ENCODE peak calls at places on chromosomes 1 and 21, in seven cellular contexts. D is RWPE2, W is mammary epithelial cell, H is ovary, F is bronchial epithelial cell, N is OCI-LY7, V is AG09309. R is an unnamed sample.

GRCh38 chr21:30718239-30718909 is at the start of gene KRTAP21-3:
- DNase-seq in D (no peak), W (peak; percentile 92), H (no peak), F (peak; percentile 34), N (no peak), V (no peak), R (no peak)

GRCh38 chr1:22627331-22627730 is 9.1 kb upstream of the C1QA start:
- DNase-seq in D (no peak), W (no peak), H (no peak), F (no peak), N (no peak), V (no peak), R (no peak)

GRCh38 chr1:40059292-40059959 is 18.9 kb downstream of the CAP1 start:
- DNase-seq in D (no peak), W (peak; percentile 55), H (no peak), F (peak; percentile 86), N (peak; percentile 78), V (no peak), R (no peak)

GRCh38 chr1:12075195-12076114 is 12.4 kb downstream of the TNFRSF8 start:
- DNase-seq in D (no peak), W (peak; percentile 57), H (peak; percentile 90), F (no peak), N (no peak), V (peak; percentile 87), R (peak; percentile 87)

GRCh38 chr1:75472971-75473603 is 137.8 kb downstream of the SLC44A5 start:
- DNase-seq in D (no peak), W (no peak), H (no peak), F (no peak), N (no peak), V (no peak), R (no peak)

GRCh38 chr1:180636138-180636537 is 4.3 kb downstream of the XPR1 start:
- DNase-seq in D (no peak), W (peak; percentile 41), H (no peak), F (peak; percentile 76), N (no peak), V (no peak), R (no peak)

GRCh38 chr1:24996983-24997893 is 67.2 kb upstream of the RUNX3 start:
- DNase-seq in D (no peak), W (no peak), H (no peak), F (no peak), N (peak; percentile 84), V (no peak), R (no peak)

GRCh38 chr1:174160109-174160473 is 771 bp downstream of the RABGAP1L start:
- DNase-seq in D (no peak), W (peak; percentile 67), H (peak; percentile 56), F (peak; percentile 49), N (no peak), V (no peak), R (no peak)

GRCh38 chr1:13583592-13583963 is at the start of gene PDPN:
- DNase-seq in D (no peak), W (no peak), H (peak; percentile 90), F (peak; percentile 20), N (no peak), V (no peak), R (no peak)

GRCh38 chr1:63004868-63005267 is 220.9 kb downstream of the ATG4C start:
- DNase-seq in D (no peak), W (no peak), H (no peak), F (peak; percentile 8), N (no peak), V (no peak), R (no peak)

GRCh38 chr1:28259935-28260802 is 851 bp downstream of the SESN2 start:
- DNase-seq in D (peak; percentile 85), W (peak; percentile 87), H (peak; percentile 87), F (peak; percentile 79), N (no peak), V (peak; percentile 47), R (peak; percentile 71)

DNA sequence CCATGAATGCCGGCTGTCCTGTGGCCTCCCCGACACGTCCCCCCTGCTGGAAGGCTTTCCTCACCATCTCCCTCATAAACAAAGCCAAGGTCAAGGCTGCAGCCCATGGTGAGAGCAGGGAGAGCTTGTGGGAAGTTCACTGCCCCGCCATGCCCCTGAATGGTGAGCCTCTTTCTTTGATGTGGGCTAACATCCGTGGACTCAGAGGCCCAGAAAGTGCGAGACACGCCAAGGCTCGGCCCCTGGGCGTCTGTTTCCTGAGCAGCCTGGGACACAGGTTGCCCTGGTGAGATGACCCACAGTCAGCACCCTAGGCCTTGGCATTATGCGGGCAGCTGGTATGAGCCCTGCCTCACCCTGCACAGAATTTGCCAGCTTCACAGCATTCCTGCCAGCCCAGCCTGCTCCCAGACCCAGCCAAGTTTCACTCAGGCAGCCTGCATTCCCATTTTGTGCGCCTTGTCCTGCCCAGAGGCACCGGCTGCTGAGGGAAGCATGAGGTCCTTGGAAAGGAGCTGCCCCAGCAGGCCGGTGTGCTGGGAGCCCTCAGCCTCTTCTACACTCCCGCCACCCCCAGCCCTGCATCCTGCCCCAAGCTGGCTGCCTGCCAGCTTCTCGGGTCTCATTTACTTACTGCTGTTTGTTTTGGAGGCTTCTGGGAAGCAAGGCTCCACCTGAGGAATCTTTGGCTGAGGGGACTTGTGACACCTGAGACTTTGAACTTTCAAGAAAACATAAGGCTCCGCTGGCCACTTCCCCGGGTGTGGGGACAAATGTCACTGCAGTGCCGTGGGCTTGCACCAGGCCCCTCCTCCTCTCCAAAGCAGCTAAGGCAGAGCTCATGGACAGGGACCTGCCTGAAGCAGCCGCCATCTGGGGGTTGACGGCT is 31.9 kb downstream of the NEK2 start:
- DNase-seq in D (no peak), W (peak; percentile 62), H (peak; percentile 50), F (peak; percentile 48), N (peak; percentile 20), V (no peak), R (no peak)
- TF ChIP-seq CTCF in D (no peak), W (no peak), H (no peak), F (no peak), N (no peak), V (no peak), R (no peak)

GRCh38 chr1:6427445-6428390 is 3.1 kb downstream of the ESPN start:
- DNase-seq in D (no peak), W (no peak), H (no peak), F (no peak), N (no peak), V (no peak), R (no peak)
- H3K4me3 ChIP-seq in D (no peak overlapping the region), W (no peak overlapping the region), H (no peak overlapping the region), F (no peak overlapping the region), N (no peak overlapping the region), V (no peak overlapping the region), R (no peak overlapping the region)

DNA sequence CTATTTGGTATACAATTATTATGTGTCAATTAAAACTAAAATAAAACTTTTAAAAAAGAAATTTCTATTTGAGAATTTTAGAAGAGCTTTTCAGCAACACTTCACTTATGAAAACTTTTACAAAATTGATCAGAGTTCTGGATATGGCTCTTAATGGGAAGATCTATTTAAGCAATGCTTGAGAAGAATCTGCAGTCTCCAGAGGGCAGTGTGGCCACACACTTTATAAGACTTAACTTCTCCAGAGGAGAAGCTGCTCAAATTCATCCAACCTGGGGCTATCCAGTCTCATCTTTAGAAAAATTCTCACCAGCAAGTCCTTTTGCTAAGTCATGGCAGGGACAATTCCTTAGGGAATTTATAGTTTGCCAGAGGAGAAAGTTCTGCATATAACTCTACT is 25.2 kb upstream of the AGO1 start:
- DNase-seq in D (no peak), W (no peak), H (no peak), F (peak; percentile 12), N (peak; percentile 30), V (no peak), R (no peak)
- TF ChIP-seq CTCF in D (peak; percentile 26), W (no peak), H (no peak), F (peak; percentile 24), N (peak; percentile 72), V (peak; percentile 26), R (peak; percentile 32)

DNA sequence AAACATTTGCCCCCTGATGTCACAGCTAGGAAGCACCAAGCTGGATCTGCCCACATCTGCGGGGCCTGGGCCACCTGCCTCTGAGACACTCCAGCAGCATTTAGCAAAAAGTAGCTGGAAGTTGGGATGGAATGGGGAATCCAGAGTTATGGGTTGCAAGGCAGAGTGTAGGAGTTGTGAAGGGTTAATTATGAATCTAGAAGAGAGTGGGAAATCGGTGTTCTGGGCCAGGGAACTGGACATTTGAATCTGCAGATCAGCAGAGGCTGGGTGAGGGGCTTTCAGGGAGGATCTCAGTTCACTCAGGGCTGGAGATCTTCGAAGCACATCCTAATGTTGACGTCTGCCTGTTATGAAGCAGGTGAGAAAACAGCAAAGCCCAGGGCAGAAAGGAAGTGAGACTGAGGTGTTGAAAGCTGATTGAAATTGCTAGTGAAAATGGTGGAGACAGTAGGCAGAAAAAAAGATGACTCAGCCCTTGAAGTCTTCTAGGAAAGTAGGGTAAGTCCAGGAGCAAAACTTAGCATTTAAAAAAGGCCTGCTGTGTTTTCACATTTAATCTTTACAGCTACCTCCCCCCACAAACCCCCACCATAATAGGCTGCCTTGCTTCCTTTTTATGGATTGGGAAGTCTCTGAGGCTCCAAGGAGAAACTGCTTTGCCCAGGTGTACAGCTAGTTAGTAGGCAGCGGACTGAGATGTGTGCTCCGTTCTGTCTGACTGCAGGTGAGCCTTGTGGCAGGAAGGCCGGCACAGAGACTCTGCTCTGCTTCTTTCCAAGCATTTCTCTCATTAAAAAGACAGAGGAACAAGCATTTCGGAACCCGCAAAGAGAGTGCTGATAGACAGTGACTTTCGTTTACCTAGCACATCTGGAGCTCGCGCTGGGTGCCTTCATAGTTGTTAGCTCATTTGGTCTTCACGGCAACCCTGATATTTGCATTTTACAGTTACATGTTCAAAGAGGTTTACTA is 7.2 kb downstream of the VANGL1 start:
- DNase-seq in D (no peak), W (no peak), H (no peak), F (peak; percentile 69), N (no peak), V (no peak), R (no peak)
- H3K4me3 ChIP-seq in D (no peak overlapping the region), W (no peak overlapping the region), H (no peak overlapping the region), F (no peak overlapping the region), N (no peak overlapping the region), V (no peak overlapping the region), R (no peak overlapping the region)

R was measured in HFF-Myc.